ENCODE peak calls at places on chromosomes 1 and 21, in eight cellular contexts. One of them, this sample, is unnamed.

GRCh38 chr1:192958871-192959270 is 100.3 kb downstream of the UCHL5 start:
- DNase-seq in fibroblast of lung: peak
- DNase-seq in foreskin fibroblast: peak
- DNase-seq in ovary: no peak
- DNase-seq in endothelial cell: no peak
- DNase-seq in pancreas: no peak
- DNase-seq in AG10803: peak
- DNase-seq in body of pancreas: no peak
- DNase-seq in this sample: no peak

GRCh38 chr1:100178092-100178491 is at the start of gene LRRC39:
- DNase-seq in fibroblast of lung: no peak
- DNase-seq in foreskin fibroblast: no peak
- DNase-seq in ovary: no peak
- DNase-seq in endothelial cell: no peak
- DNase-seq in pancreas: no peak
- DNase-seq in AG10803: no peak
- DNase-seq in body of pancreas: no peak
- DNase-seq in this sample: no peak

GRCh38 chr1:160354388-160354985 is 11.3 kb downstream of the NCSTN start:
- DNase-seq in fibroblast of lung: peak
- DNase-seq in foreskin fibroblast: no peak
- DNase-seq in ovary: no peak
- DNase-seq in endothelial cell: peak
- DNase-seq in pancreas: no peak
- DNase-seq in AG10803: peak
- DNase-seq in body of pancreas: no peak
- DNase-seq in this sample: no peak

GRCh38 chr1:44405804-44406743 is 1.0 kb downstream of the RNF220 start:
- DNase-seq in fibroblast of lung: peak
- DNase-seq in foreskin fibroblast: no peak
- DNase-seq in ovary: no peak
- DNase-seq in endothelial cell: peak
- DNase-seq in pancreas: no peak
- DNase-seq in AG10803: no peak
- DNase-seq in body of pancreas: no peak
- DNase-seq in this sample: no peak

GRCh38 chr1:50196081-50196480 is 87.4 kb downstream of the ELAVL4 start:
- DNase-seq in fibroblast of lung: no peak
- DNase-seq in foreskin fibroblast: no peak
- DNase-seq in ovary: no peak
- DNase-seq in endothelial cell: no peak
- DNase-seq in pancreas: no peak
- DNase-seq in AG10803: no peak
- DNase-seq in body of pancreas: no peak
- DNase-seq in this sample: no peak

GRCh38 chr1:235986869-235987268 is 78.0 kb downstream of the NID1 start:
- DNase-seq in fibroblast of lung: no peak
- DNase-seq in foreskin fibroblast: no peak
- DNase-seq in ovary: no peak
- DNase-seq in endothelial cell: no peak
- DNase-seq in pancreas: no peak
- DNase-seq in AG10803: no peak
- DNase-seq in body of pancreas: no peak
- DNase-seq in this sample: no peak

GRCh38 chr1:6473974-6474814 is 8.2 kb upstream of the TNFRSF25 start:
- DNase-seq in fibroblast of lung: no peak
- DNase-seq in foreskin fibroblast: no peak
- DNase-seq in ovary: no peak
- DNase-seq in endothelial cell: no peak
- DNase-seq in pancreas: no peak
- DNase-seq in AG10803: no peak
- DNase-seq in body of pancreas: no peak
- DNase-seq in this sample: no peak

GRCh38 chr1:175221548-175222175 is 29.1 kb upstream of the KIAA0040 start:
- DNase-seq in fibroblast of lung: peak
- DNase-seq in foreskin fibroblast: no peak
- DNase-seq in ovary: no peak
- DNase-seq in endothelial cell: peak
- DNase-seq in pancreas: peak
- DNase-seq in AG10803: no peak
- DNase-seq in body of pancreas: peak
- DNase-seq in this sample: no peak

GRCh38 chr1:9825101-9826074 is 1.6 kb upstream of the CLSTN1 start:
- DNase-seq in fibroblast of lung: peak
- DNase-seq in foreskin fibroblast: peak
- DNase-seq in ovary: peak
- DNase-seq in endothelial cell: no peak
- DNase-seq in pancreas: peak
- DNase-seq in AG10803: peak
- DNase-seq in body of pancreas: peak
- DNase-seq in this sample: peak

GRCh38 chr1:175951627-175952026 is 208.2 kb upstream of the TNR start:
- DNase-seq in fibroblast of lung: no peak
- DNase-seq in foreskin fibroblast: no peak
- DNase-seq in ovary: no peak
- DNase-seq in endothelial cell: no peak
- DNase-seq in pancreas: no peak
- DNase-seq in AG10803: no peak
- DNase-seq in body of pancreas: no peak
- DNase-seq in this sample: no peak

GRCh38 chr21:45662623-45663015 is 19.1 kb downstream of the PCBP3 start:
- DNase-seq in fibroblast of lung: no peak
- DNase-seq in foreskin fibroblast: no peak
- DNase-seq in ovary: no peak
- DNase-seq in endothelial cell: no peak
- DNase-seq in pancreas: no peak
- DNase-seq in AG10803: no peak
- DNase-seq in body of pancreas: no peak
- DNase-seq in this sample: no peak

GRCh38 chr1:167130782-167131520 is 37.1 kb downstream of the STYXL2 start:
- DNase-seq in fibroblast of lung: no peak
- DNase-seq in foreskin fibroblast: no peak
- DNase-seq in ovary: no peak
- DNase-seq in endothelial cell: no peak
- DNase-seq in pancreas: no peak
- DNase-seq in AG10803: no peak
- DNase-seq in body of pancreas: no peak
- DNase-seq in this sample: no peak

GRCh38 chr1:101407505-101408211 is 170.8 kb downstream of the S1PR1 start:
- DNase-seq in fibroblast of lung: no peak
- DNase-seq in foreskin fibroblast: no peak
- DNase-seq in ovary: no peak
- DNase-seq in endothelial cell: no peak
- DNase-seq in pancreas: no peak
- DNase-seq in AG10803: no peak
- DNase-seq in body of pancreas: no peak
- DNase-seq in this sample: no peak

GRCh38 chr1:196355206-196355786 is 252.9 kb downstream of the KCNT2 start:
- DNase-seq in fibroblast of lung: peak
- DNase-seq in foreskin fibroblast: peak
- DNase-seq in ovary: no peak
- DNase-seq in endothelial cell: peak
- DNase-seq in pancreas: no peak
- DNase-seq in AG10803: peak
- DNase-seq in body of pancreas: no peak
- DNase-seq in this sample: peak

GRCh38 chr1:15153842-15154479 is 414 bp downstream of the TMEM51 start:
- DNase-seq in fibroblast of lung: peak
- DNase-seq in foreskin fibroblast: no peak
- DNase-seq in ovary: peak
- DNase-seq in endothelial cell: peak
- DNase-seq in pancreas: peak
- DNase-seq in AG10803: peak
- DNase-seq in body of pancreas: peak
- DNase-seq in this sample: peak

GRCh38 chr1:226664413-226665101 is 74.5 kb downstream of the ITPKB start:
- DNase-seq in fibroblast of lung: peak
- DNase-seq in foreskin fibroblast: peak
- DNase-seq in ovary: peak
- DNase-seq in endothelial cell: peak
- DNase-seq in pancreas: peak
- DNase-seq in AG10803: peak
- DNase-seq in body of pancreas: peak
- DNase-seq in this sample: peak

GRCh38 chr1:52709016-52709415 is 10.9 kb upstream of the COA7 start:
- DNase-seq in fibroblast of lung: no peak
- DNase-seq in foreskin fibroblast: no peak
- DNase-seq in ovary: no peak
- DNase-seq in endothelial cell: no peak
- DNase-seq in pancreas: no peak
- DNase-seq in AG10803: peak
- DNase-seq in body of pancreas: no peak
- DNase-seq in this sample: no peak

GRCh38 chr1:156165083-156165482 is 11.7 kb downstream of the SEMA4A start:
- DNase-seq in fibroblast of lung: no peak
- DNase-seq in foreskin fibroblast: no peak
- DNase-seq in ovary: no peak
- DNase-seq in endothelial cell: no peak
- DNase-seq in pancreas: no peak
- DNase-seq in AG10803: no peak
- DNase-seq in body of pancreas: no peak
- DNase-seq in this sample: no peak

GRCh38 chr1:9890224-9890731 is 19.8 kb downstream of the CTNNBIP1 start:
- DNase-seq in fibroblast of lung: peak
- DNase-seq in foreskin fibroblast: peak
- DNase-seq in ovary: peak
- DNase-seq in endothelial cell: no peak
- DNase-seq in pancreas: no peak
- DNase-seq in AG10803: peak
- DNase-seq in body of pancreas: peak
- DNase-seq in this sample: peak

GRCh38 chr1:106721779-106722178 is 334.7 kb upstream of the PRMT6 start:
- DNase-seq in fibroblast of lung: peak
- DNase-seq in foreskin fibroblast: no peak
- DNase-seq in ovary: no peak
- DNase-seq in endothelial cell: no peak
- DNase-seq in pancreas: no peak
- DNase-seq in AG10803: no peak
- DNase-seq in body of pancreas: no peak
- DNase-seq in this sample: no peak

GRCh38 chr1:90458023-90458422 is 259.1 kb downstream of the BARHL2 start:
- DNase-seq in fibroblast of lung: no peak
- DNase-seq in foreskin fibroblast: no peak
- DNase-seq in ovary: no peak
- DNase-seq in endothelial cell: no peak
- DNase-seq in pancreas: no peak
- DNase-seq in AG10803: no peak
- DNase-seq in body of pancreas: no peak
- DNase-seq in this sample: no peak

DNA sequence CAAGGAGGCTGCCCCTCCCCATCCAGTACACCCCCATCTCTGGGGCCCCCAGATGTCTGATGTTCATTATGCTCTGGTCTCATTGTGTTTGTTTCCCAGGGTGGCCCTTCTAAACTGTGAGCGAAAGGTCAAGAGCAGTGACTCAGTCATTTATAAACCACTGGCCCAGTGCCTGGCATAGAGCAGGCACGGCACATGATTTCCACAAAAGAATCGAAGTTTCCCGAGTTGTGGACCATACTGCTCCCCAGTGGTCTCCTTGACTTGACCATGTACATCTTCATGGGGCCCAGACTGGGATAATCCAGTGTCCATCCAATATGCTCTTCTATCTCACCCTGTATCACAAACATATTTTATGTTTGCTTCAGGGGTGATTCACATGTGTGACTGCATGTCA is 153.3 kb downstream of the NR5A2 start:
- DNase-seq in fibroblast of lung: peak
- DNase-seq in foreskin fibroblast: peak
- DNase-seq in ovary: no peak
- DNase-seq in endothelial cell: no peak
- DNase-seq in pancreas: peak
- DNase-seq in AG10803: peak
- DNase-seq in body of pancreas: peak
- DNase-seq in this sample: peak
- TF ChIP-seq CTCF in fibroblast of lung: peak
- TF ChIP-seq CTCF in foreskin fibroblast: no peak
- TF ChIP-seq CTCF in ovary: no peak
- TF ChIP-seq CTCF in endothelial cell: no peak
- TF ChIP-seq CTCF in pancreas: no peak
- TF ChIP-seq CTCF in AG10803: no peak
- TF ChIP-seq CTCF in body of pancreas: peak
- TF ChIP-seq CTCF in this sample: peak

DNA sequence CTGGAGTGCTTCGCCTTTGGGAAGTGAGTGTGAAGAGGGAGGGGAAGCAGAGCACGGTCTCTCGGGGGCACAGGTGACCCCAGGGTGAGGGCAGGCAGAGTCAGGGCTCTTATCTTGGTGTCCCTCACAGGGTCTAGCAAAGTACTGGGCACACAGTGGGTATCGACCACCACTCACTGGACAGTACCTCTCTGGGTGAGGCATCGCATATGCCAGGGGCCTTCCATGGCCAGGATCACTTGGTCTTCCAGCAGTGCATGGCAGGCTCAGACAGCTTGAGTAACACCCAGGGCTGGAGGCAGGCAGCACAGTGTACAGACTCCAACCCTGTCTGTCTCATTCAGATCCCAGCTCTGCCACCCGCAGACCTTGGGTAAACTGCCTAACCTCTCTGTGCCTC is 16.6 kb downstream of the CNTN2 start:
- DNase-seq in fibroblast of lung: no peak
- DNase-seq in foreskin fibroblast: no peak
- DNase-seq in ovary: no peak
- DNase-seq in endothelial cell: no peak
- DNase-seq in pancreas: no peak
- DNase-seq in AG10803: no peak
- DNase-seq in body of pancreas: no peak
- DNase-seq in this sample: no peak
- TF ChIP-seq CTCF in fibroblast of lung: no peak
- TF ChIP-seq CTCF in foreskin fibroblast: no peak
- TF ChIP-seq CTCF in ovary: no peak
- TF ChIP-seq CTCF in endothelial cell: no peak
- TF ChIP-seq CTCF in pancreas: no peak
- TF ChIP-seq CTCF in AG10803: no peak
- TF ChIP-seq CTCF in body of pancreas: no peak
- TF ChIP-seq CTCF in this sample: no peak

DNA sequence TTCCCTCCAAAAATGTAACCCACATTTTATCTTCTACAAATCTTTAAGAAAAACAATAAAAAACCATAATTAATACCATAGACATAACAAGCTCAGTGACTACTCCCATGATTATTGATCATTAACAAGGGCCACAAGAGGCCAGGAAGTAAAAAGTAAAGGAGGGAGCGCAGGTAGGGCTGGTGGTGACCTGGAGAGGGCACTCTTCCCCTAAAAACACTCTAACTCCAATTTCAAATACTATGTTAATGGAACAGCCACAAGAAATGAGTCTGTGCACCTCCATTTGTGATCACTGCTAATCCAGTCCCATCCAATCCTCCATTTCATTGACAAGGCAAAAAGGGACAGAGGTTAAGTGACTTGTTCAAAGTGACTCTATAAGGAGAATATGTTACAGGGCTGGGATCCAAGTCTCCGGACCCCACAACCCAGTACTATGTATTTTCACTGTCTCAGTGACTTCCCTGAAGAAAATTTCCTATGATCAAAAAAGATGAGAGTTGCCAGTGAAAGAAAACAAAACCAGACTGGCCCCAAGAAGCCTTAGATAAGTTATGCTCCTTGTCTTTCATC is 41.2 kb upstream of the CFAP298 start:
- DNase-seq in fibroblast of lung: peak
- DNase-seq in foreskin fibroblast: peak
- DNase-seq in ovary: no peak
- DNase-seq in endothelial cell: peak
- DNase-seq in pancreas: peak
- DNase-seq in AG10803: peak
- DNase-seq in body of pancreas: no peak
- DNase-seq in this sample: no peak
- TF ChIP-seq CTCF in fibroblast of lung: peak
- TF ChIP-seq CTCF in foreskin fibroblast: peak
- TF ChIP-seq CTCF in ovary: no peak
- TF ChIP-seq CTCF in endothelial cell: peak
- TF ChIP-seq CTCF in pancreas: peak
- TF ChIP-seq CTCF in AG10803: peak
- TF ChIP-seq CTCF in body of pancreas: peak
- TF ChIP-seq CTCF in this sample: peak

GRCh38 chr21:23853796-23854379 is 1753.4 kb downstream of the MRPL39 start:
- DNase-seq in fibroblast of lung: peak
- DNase-seq in foreskin fibroblast: no peak
- DNase-seq in ovary: no peak
- DNase-seq in endothelial cell: no peak
- DNase-seq in pancreas: no peak
- DNase-seq in AG10803: no peak
- DNase-seq in body of pancreas: no peak
- DNase-seq in this sample: no peak
- TF ChIP-seq CTCF in fibroblast of lung: no peak
- TF ChIP-seq CTCF in foreskin fibroblast: no peak
- TF ChIP-seq CTCF in ovary: no peak
- TF ChIP-seq CTCF in endothelial cell: no peak
- TF ChIP-seq CTCF in pancreas: peak
- TF ChIP-seq CTCF in AG10803: no peak
- TF ChIP-seq CTCF in body of pancreas: peak
- TF ChIP-seq CTCF in this sample: peak